ENCODE peak calls at places on chromosome 22, in nine cellular contexts. J is RPMI7951; E is kidney epithelial cell; L is aorta; Y is hippocampal formation; B is glutamatergic neuron; U is CD8-positive, alpha-beta T cell; G is naive thymus-derived CD4-positive, alpha-beta T cell; X is activated CD4-positive, alpha-beta T cell treated with anti-CD3 and anti-CD28 coated beads, Interleukin-2, amount 50 U/mL, for 48 hours. C is an unnamed sample.

GRCh38 chr22:24333301-24333700 is 62.7 kb downstream of the SPECC1L start:
- DNase-seq in J (peak), E (no peak), L (no peak), Y (no peak), B (no peak), U (no peak), G (no peak), X (no peak), C (no peak)

GRCh38 chr22:44901301-44901700 is 108.5 kb downstream of the PHF21B start:
- DNase-seq in J (no peak), E (no peak), L (no peak), Y (no peak), B (no peak), U (no peak), G (no peak), X (no peak), C (no peak)

GRCh38 chr22:31846161-31847115 is 92.6 kb downstream of the DEPDC5 start:
- DNase-seq in J (peak), E (no peak), L (no peak), Y (no peak), B (no peak), U (no peak), G (no peak), X (peak), C (no peak)

GRCh38 chr22:43216738-43217137 is 29.8 kb upstream of the TTLL12 start:
- DNase-seq in J (no peak), E (no peak), L (no peak), Y (no peak), B (no peak), U (no peak), G (no peak), X (no peak), C (no peak)

GRCh38 chr22:37922177-37922576 is 16.1 kb downstream of the MICALL1 start:
- DNase-seq in J (no peak), E (no peak), L (no peak), Y (no peak), B (no peak), U (no peak), G (no peak), X (no peak), C (no peak)

GRCh38 chr22:44753189-44754042 is 1.0 kb downstream of the ARHGAP8 start:
- DNase-seq in J (peak), E (no peak), L (no peak), Y (no peak), B (no peak), U (no peak), G (no peak), X (no peak), C (no peak)

GRCh38 chr22:41772645-41773044 is 27.8 kb upstream of the CCDC134 start:
- DNase-seq in J (peak), E (peak), L (no peak), Y (no peak), B (no peak), U (no peak), G (no peak), X (no peak), C (no peak)

GRCh38 chr22:40235418-40235817 is 57.7 kb downstream of the TNRC6B start:
- DNase-seq in J (no peak), E (no peak), L (no peak), Y (no peak), B (no peak), U (no peak), G (no peak), X (no peak), C (no peak)

GRCh38 chr22:33620085-33620484 is 300.2 kb downstream of the LARGE1 start:
- DNase-seq in J (no peak), E (no peak), L (no peak), Y (no peak), B (no peak), U (no peak), G (no peak), X (no peak), C (no peak)

GRCh38 chr22:24997023-24997422 is 44.5 kb downstream of the KIAA1671 start:
- DNase-seq in J (no peak), E (no peak), L (no peak), Y (no peak), B (no peak), U (no peak), G (no peak), X (no peak), C (no peak)

GRCh38 chr22:48198489-48199459 is 1436.3 kb downstream of the TBC1D22A start:
- DNase-seq in J (no peak), E (no peak), L (no peak), Y (no peak), B (no peak), U (no peak), G (no peak), X (no peak), C (no peak)

GRCh38 chr22:19816372-19817119 is 38.1 kb downstream of the GNB1L start:
- DNase-seq in J (no peak), E (no peak), L (no peak), Y (no peak), B (peak), U (no peak), G (no peak), X (no peak), C (no peak)